ENCODE peak calls at places on chromosomes 16 and 17, in five cellular contexts. X is skeletal muscle cell; W is prostate gland; Z is Calu3; N is naive thymus-derived CD8-positive, alpha-beta T cell. T is an unnamed sample.

GRCh38 chr17:40452921-40453378 is 9.7 kb downstream of the IGFBP4 start:
- DNase-seq in N (no peak), W (no peak), X (no peak), Z (peak), T (no peak)

GRCh38 chr16:57721765-57722499 is 13.6 kb upstream of the KATNB1 start:
- DNase-seq in W (no peak), N (no peak), Z (no peak), X (no peak), T (no peak)

GRCh38 chr16:87740909-87741424 is 24.8 kb downstream of the KLHDC4 start:
- DNase-seq in Z (no peak), W (no peak), N (no peak), X (no peak), T (no peak)

GRCh38 chr16:48740964-48741363 is 131.0 kb upstream of the N4BP1 start:
- DNase-seq in Z (no peak), N (no peak), W (no peak), X (no peak), T (no peak)

GRCh38 chr16:55622930-55623561 is 32.7 kb upstream of the SLC6A2 start:
- DNase-seq in W (no peak), N (no peak), Z (peak), X (no peak), T (no peak)

GRCh38 chr17:55645361-55645760 is 77.3 kb downstream of the TMEM100 start:
- DNase-seq in W (no peak), Z (no peak), N (no peak), X (no peak), T (no peak)

GRCh38 chr16:73094371-73094770 is 46.4 kb upstream of the ZFHX3 start:
- DNase-seq in X (no peak), N (no peak), Z (no peak), W (no peak), T (no peak)

GRCh38 chr16:89319883-89320716 is 102.6 kb downstream of the ZNF778 start:
- DNase-seq in X (no peak), W (no peak), N (no peak), Z (peak), T (no peak)

GRCh38 chr16:1474047-1474446 is 781 bp downstream of the CLCN7 start:
- DNase-seq in N (no peak), W (no peak), X (no peak), Z (no peak), T (no peak)

GRCh38 chr16:964696-965395 is 5.9 kb downstream of the LMF1 start:
- DNase-seq in N (no peak), X (no peak), W (peak), Z (no peak), T (no peak)

GRCh38 chr16:86507173-86508027 is 2.9 kb upstream of the FOXF1 start:
- DNase-seq in W (no peak), N (no peak), Z (no peak), X (no peak), T (no peak)

GRCh38 chr16:8087597-8088279 is 502.6 kb downstream of the TMEM114 start:
- DNase-seq in X (no peak), Z (no peak), W (no peak), N (no peak), T (no peak)

GRCh38 chr17:82151106-82151957 is 53.3 kb upstream of the FASN start:
- DNase-seq in X (no peak), N (no peak), W (no peak), Z (no peak), T (no peak)

GRCh38 chr17:12995106-12995895 is 22.5 kb downstream of the ELAC2 start:
- DNase-seq in X (no peak), W (no peak), Z (no peak), N (no peak), T (no peak)

GRCh38 chr17:58236394-58236793 is 2.0 kb upstream of the LPO start:
- DNase-seq in W (no peak), N (no peak), X (no peak), Z (no peak), T (no peak)

GRCh38 chr16:67673712-67674580 is 7.3 kb downstream of the C16orf86 start:
- DNase-seq in X (no peak), W (no peak), N (no peak), Z (peak), T (peak)

GRCh38 chr16:2675021-2675420 is 7.3 kb upstream of the KCTD5 start:
- DNase-seq in N (no peak), X (no peak), W (no peak), Z (no peak), T (no peak)

GRCh38 chr16:30335598-30336474 is 19.3 kb downstream of the CD2BP2 start:
- DNase-seq in Z (peak), X (no peak), W (no peak), N (peak), T (no peak)

GRCh38 chr16:12903325-12904040 is 2.1 kb downstream of the SHISA9 start:
- DNase-seq in W (no peak), N (no peak), X (no peak), Z (no peak), T (no peak)

T was measured in LNCaP clone FGC.